ENCODE peak calls at places on chromosomes 5 and 9, in six cellular contexts. H is glomerular endothelial cell; P is stimulated activated CD8-positive, alpha-beta memory T cell treated with anti-CD3 and anti-CD28 coated beads, Interleukin-4, amount 100 ng/mL, for 48 hours; D is nephron progenitor cell; S is HS-5; F is anterior cingulate cortex. R is an unnamed sample.

GRCh38 chr5:56310711-56311204 is 77.6 kb upstream of the ANKRD55 start:
- DNase-seq in H (no peak), P (no peak), D (no peak), S (no peak), F (no peak), R (no peak)

GRCh38 chr9:132164604-132165362 is 2.9 kb downstream of the NTNG2 start:
- DNase-seq in H (no peak), P (no peak), D (peak), S (no peak), F (no peak), R (no peak)

GRCh38 chr5:55732592-55732991 is 5.3 kb upstream of the DDX4 start:
- DNase-seq in H (no peak), P (no peak), D (no peak), S (no peak), F (no peak), R (no peak)

GRCh38 chr5:157106668-157107461 is 2.0 kb downstream of the HAVCR2 start:
- DNase-seq in H (no peak), P (peak), D (no peak), S (no peak), F (no peak), R (peak)

GRCh38 chr9:109014267-109015025 is 1.1 kb upstream of the CTNNAL1 start:
- DNase-seq in H (no peak), P (no peak), D (peak), S (no peak), F (no peak), R (no peak)

GRCh38 chr5:4868140-4868735 is 271.9 kb upstream of the ADAMTS16 start:
- DNase-seq in H (peak), P (peak), D (peak), S (no peak), F (peak), R (no peak)

GRCh38 chr5:163362806-163363788 is 74.3 kb upstream of the CCNG1 start:
- DNase-seq in H (no peak), P (no peak), D (no peak), S (no peak), F (no peak), R (no peak)

GRCh38 chr5:79088507-79088906 is 18.9 kb downstream of the BHMT2 start:
- DNase-seq in H (no peak), P (no peak), D (no peak), S (no peak), F (no peak), R (no peak)

GRCh38 chr9:92308893-92309292 is 15.4 kb upstream of the IARS1 start:
- DNase-seq in H (no peak), P (no peak), D (no peak), S (no peak), F (no peak), R (no peak)

GRCh38 chr5:137296213-137296702 is 202.9 kb downstream of the SPOCK1 start:
- DNase-seq in H (no peak), P (no peak), D (peak), S (no peak), F (peak), R (no peak)

GRCh38 chr5:4480528-4481404 is 659.4 kb upstream of the ADAMTS16 start:
- DNase-seq in H (no peak), P (no peak), D (peak), S (no peak), F (no peak), R (no peak)

GRCh38 chr9:38621434-38622082 is 1.2 kb upstream of the ANKRD18A start:
- DNase-seq in H (no peak), P (peak), D (peak), S (no peak), F (peak), R (no peak)

GRCh38 chr9:114031948-114032688 is 46.0 kb downstream of the AMBP start:
- DNase-seq in H (no peak), P (no peak), D (no peak), S (no peak), F (no peak), R (no peak)

GRCh38 chr9:86322973-86323644 is 31.1 kb downstream of the TUT7 start:
- DNase-seq in H (no peak), P (no peak), D (no peak), S (peak), F (no peak), R (no peak)

GRCh38 chr9:20997503-20998076 is 33.9 kb downstream of the HACD4 start:
- DNase-seq in H (no peak), P (no peak), D (no peak), S (no peak), F (no peak), R (no peak)

GRCh38 chr5:74624931-74625505 is 15.5 kb downstream of the ENC1 start:
- DNase-seq in H (no peak), P (no peak), D (no peak), S (no peak), F (no peak), R (no peak)

GRCh38 chr5:64869419-64869818 is 100.7 kb downstream of the CWC27 start:
- DNase-seq in H (peak), P (no peak), D (no peak), S (peak), F (no peak), R (no peak)

GRCh38 chr5:173310296-173310769 is 17.9 kb downstream of the STC2 start:
- DNase-seq in H (no peak), P (no peak), D (no peak), S (no peak), F (no peak), R (no peak)

GRCh38 chr9:135734616-135735144 is 32.7 kb downstream of the KCNT1 start:
- DNase-seq in H (no peak), P (no peak), D (no peak), S (no peak), F (no peak), R (no peak)

GRCh38 chr5:34487202-34487879 is 168.8 kb upstream of the RAI14 start:
- DNase-seq in H (peak), P (no peak), D (no peak), S (peak), F (no peak), R (no peak)

GRCh38 chr9:69121155-69122085 is 52.7 kb upstream of the TJP2 start:
- DNase-seq in H (no peak), P (peak), D (peak), S (no peak), F (peak), R (peak)

GRCh38 chr9:23781111-23781510 is 44.9 kb downstream of the ELAVL2 start:
- DNase-seq in H (no peak), P (no peak), D (no peak), S (no peak), F (no peak), R (no peak)